ENCODE peak calls at places on chromosomes 16 and 17, in nine cellular contexts. One of them, this sample, is unnamed.

GRCh38 chr17:63354251-63354650 is 91.9 kb downstream of the CYB561 start:
- DNase-seq in stomach: no peak
- DNase-seq in pancreas: no peak
- DNase-seq in mesendoderm: no peak
- DNase-seq in heart right ventricle: no peak
- DNase-seq in aorta: no peak
- DNase-seq in HAP-1: no peak
- DNase-seq in CD8-positive, alpha-beta memory T cell: no peak
- DNase-seq in HepG2: no peak
- DNase-seq in this sample: no peak

GRCh38 chr16:69057400-69058378 is 47.8 kb upstream of the HAS3 start:
- DNase-seq in HepG2: no peak
- DNase-seq in heart right ventricle: no peak
- DNase-seq in aorta: no peak
- DNase-seq in CD8-positive, alpha-beta memory T cell: no peak
- DNase-seq in stomach: no peak
- DNase-seq in mesendoderm: no peak
- DNase-seq in HAP-1: no peak
- DNase-seq in pancreas: peak; percentile 39
- DNase-seq in this sample: no peak

GRCh38 chr17:78495634-78496033 is 81.6 kb downstream of the DNAH17 start:
- DNase-seq in aorta: peak; percentile 33
- DNase-seq in pancreas: peak; percentile 21
- DNase-seq in stomach: no peak
- DNase-seq in mesendoderm: no peak
- DNase-seq in CD8-positive, alpha-beta memory T cell: no peak
- DNase-seq in heart right ventricle: no peak
- DNase-seq in HepG2: no peak
- DNase-seq in HAP-1: no peak
- DNase-seq in this sample: no peak

GRCh38 chr16:1961651-1962067 is 2.3 kb downstream of the NDUFB10 start:
- DNase-seq in HAP-1: peak; percentile 60
- DNase-seq in CD8-positive, alpha-beta memory T cell: no peak
- DNase-seq in mesendoderm: peak; percentile 63
- DNase-seq in aorta: no peak
- DNase-seq in heart right ventricle: no peak
- DNase-seq in pancreas: no peak
- DNase-seq in HepG2: peak; percentile 49
- DNase-seq in stomach: no peak
- DNase-seq in this sample: no peak

GRCh38 chr17:21127508-21128077 is 829 bp downstream of the DHRS7B start:
- DNase-seq in heart right ventricle: no peak
- DNase-seq in aorta: no peak
- DNase-seq in mesendoderm: no peak
- DNase-seq in pancreas: no peak
- DNase-seq in stomach: no peak
- DNase-seq in HepG2: no peak
- DNase-seq in CD8-positive, alpha-beta memory T cell: no peak
- DNase-seq in HAP-1: no peak
- DNase-seq in this sample: no peak

GRCh38 chr17:59420901-59421300 is 89.4 kb downstream of the YPEL2 start:
- DNase-seq in aorta: no peak
- DNase-seq in HepG2: peak; percentile 80
- DNase-seq in HAP-1: no peak
- DNase-seq in CD8-positive, alpha-beta memory T cell: no peak
- DNase-seq in mesendoderm: no peak
- DNase-seq in heart right ventricle: no peak
- DNase-seq in pancreas: no peak
- DNase-seq in stomach: no peak
- DNase-seq in this sample: no peak

GRCh38 chr17:55067697-55068439 is 99.3 kb downstream of the STXBP4 start:
- DNase-seq in stomach: no peak
- DNase-seq in pancreas: no peak
- DNase-seq in mesendoderm: peak; percentile 4
- DNase-seq in CD8-positive, alpha-beta memory T cell: no peak
- DNase-seq in HAP-1: no peak
- DNase-seq in HepG2: peak; percentile 9
- DNase-seq in heart right ventricle: no peak
- DNase-seq in aorta: no peak
- DNase-seq in this sample: no peak

GRCh38 chr17:56125830-56126819 is 27.1 kb upstream of the ANKFN1 start:
- DNase-seq in aorta: no peak
- DNase-seq in HAP-1: peak; percentile 17
- DNase-seq in mesendoderm: peak; percentile 74
- DNase-seq in pancreas: no peak
- DNase-seq in HepG2: peak; percentile 27
- DNase-seq in heart right ventricle: no peak
- DNase-seq in stomach: no peak
- DNase-seq in CD8-positive, alpha-beta memory T cell: no peak
- DNase-seq in this sample: peak; percentile 31

GRCh38 chr17:61420745-61421398 is 21.2 kb downstream of the TBX2 start:
- DNase-seq in HepG2: no peak
- DNase-seq in heart right ventricle: no peak
- DNase-seq in HAP-1: no peak
- DNase-seq in CD8-positive, alpha-beta memory T cell: no peak
- DNase-seq in mesendoderm: no peak
- DNase-seq in aorta: no peak
- DNase-seq in pancreas: no peak
- DNase-seq in stomach: no peak
- DNase-seq in this sample: no peak

GRCh38 chr16:19316846-19317245 is 31.3 kb downstream of the CLEC19A start:
- DNase-seq in mesendoderm: no peak
- DNase-seq in heart right ventricle: no peak
- DNase-seq in pancreas: no peak
- DNase-seq in HAP-1: no peak
- DNase-seq in aorta: no peak
- DNase-seq in stomach: no peak
- DNase-seq in CD8-positive, alpha-beta memory T cell: no peak
- DNase-seq in HepG2: no peak
- DNase-seq in this sample: peak; percentile 20

GRCh38 chr16:85752511-85753420 is 1.9 kb upstream of the C16orf74 start:
- DNase-seq in CD8-positive, alpha-beta memory T cell: no peak
- DNase-seq in mesendoderm: peak; percentile 73
- DNase-seq in pancreas: peak; percentile 75
- DNase-seq in HepG2: peak; percentile 49
- DNase-seq in HAP-1: peak; percentile 27
- DNase-seq in heart right ventricle: peak; percentile 23
- DNase-seq in aorta: no peak
- DNase-seq in stomach: peak; percentile 81
- DNase-seq in this sample: no peak

GRCh38 chr17:39611441-39612112 is 3.9 kb upstream of the NEUROD2 start:
- DNase-seq in heart right ventricle: no peak
- DNase-seq in stomach: no peak
- DNase-seq in CD8-positive, alpha-beta memory T cell: no peak
- DNase-seq in HepG2: no peak
- DNase-seq in mesendoderm: no peak
- DNase-seq in pancreas: no peak
- DNase-seq in HAP-1: no peak
- DNase-seq in aorta: no peak
- DNase-seq in this sample: no peak

GRCh38 chr16:88499836-88500251 is 46.8 kb downstream of the ZFPM1 start:
- DNase-seq in stomach: peak; percentile 66
- DNase-seq in HepG2: no peak
- DNase-seq in heart right ventricle: no peak
- DNase-seq in pancreas: no peak
- DNase-seq in mesendoderm: no peak
- DNase-seq in CD8-positive, alpha-beta memory T cell: no peak
- DNase-seq in HAP-1: no peak
- DNase-seq in aorta: no peak
- DNase-seq in this sample: no peak
- H3K4me1 ChIP-seq in stomach: peaks cover 74% of the 10 kb centered on the region
- H3K4me1 ChIP-seq in HepG2: peaks cover 42% of the 10 kb centered on the region
- H3K4me1 ChIP-seq in heart right ventricle: peaks cover 17% of the 10 kb centered on the region
- H3K4me1 ChIP-seq in pancreas: peaks cover 46% of the 10 kb centered on the region
- H3K4me1 ChIP-seq in mesendoderm: peaks cover 2% of the 10 kb centered on the region
- H3K4me1 ChIP-seq in CD8-positive, alpha-beta memory T cell: peaks cover 6% of the 10 kb centered on the region
- H3K4me1 ChIP-seq in HAP-1: no peaks in the 10 kb centered on the region
- H3K4me1 ChIP-seq in aorta: no peaks in the 10 kb centered on the region
- H3K4me1 ChIP-seq in this sample: no peaks in the 10 kb centered on the region

DNA sequence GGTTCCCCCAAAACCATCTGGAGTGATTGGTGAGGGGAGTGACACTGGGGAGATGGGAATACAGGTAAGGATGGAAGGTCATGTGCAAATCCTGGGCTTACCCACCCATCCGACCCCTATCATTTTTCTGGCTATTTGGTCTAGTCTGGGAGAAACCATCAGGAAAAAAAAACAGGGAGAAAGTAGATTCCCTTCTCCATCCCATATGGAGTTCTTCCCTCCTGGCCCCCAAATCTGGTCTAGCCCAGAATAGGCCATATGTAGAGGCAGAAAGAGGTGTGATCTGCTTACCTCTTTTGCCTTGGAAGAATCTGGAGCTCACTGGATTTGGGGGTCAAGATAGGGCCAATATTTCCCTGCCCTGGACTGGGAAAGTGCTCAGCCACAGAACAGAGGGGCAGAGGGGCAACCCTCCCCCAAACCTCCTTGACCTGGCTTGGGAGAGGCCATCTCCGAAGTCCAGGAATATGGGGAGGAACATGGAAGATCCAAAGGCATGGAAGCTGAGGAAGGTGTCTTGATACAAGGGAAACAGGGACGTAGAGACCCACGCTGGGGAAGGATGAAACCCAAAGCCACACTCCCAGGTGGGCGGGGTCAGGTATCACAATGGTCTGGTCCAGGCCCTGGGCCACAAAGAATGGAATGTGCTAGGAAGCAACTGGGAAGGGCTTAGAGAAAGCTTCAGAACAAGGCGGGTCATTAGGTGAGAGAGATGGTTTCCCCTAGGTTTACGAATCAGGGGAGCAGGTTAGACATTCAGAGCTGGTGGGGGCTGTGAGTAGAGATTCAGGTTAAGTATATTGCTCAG is 16.2 kb downstream of the CHRNB1 start:
- DNase-seq in heart right ventricle: no peak
- DNase-seq in aorta: no peak
- DNase-seq in stomach: no peak
- DNase-seq in pancreas: no peak
- DNase-seq in HAP-1: no peak
- DNase-seq in CD8-positive, alpha-beta memory T cell: no peak
- DNase-seq in mesendoderm: peak; percentile 65
- DNase-seq in HepG2: no peak
- DNase-seq in this sample: no peak
- H3K4me1 ChIP-seq in heart right ventricle: peaks cover 4% of the 10 kb centered on the region
- H3K4me1 ChIP-seq in aorta: no peaks in the 10 kb centered on the region
- H3K4me1 ChIP-seq in stomach: peaks cover 13% of the 10 kb centered on the region
- H3K4me1 ChIP-seq in pancreas: no peaks in the 10 kb centered on the region
- H3K4me1 ChIP-seq in HAP-1: no peaks in the 10 kb centered on the region
- H3K4me1 ChIP-seq in CD8-positive, alpha-beta memory T cell: peaks cover 6% of the 10 kb centered on the region
- H3K4me1 ChIP-seq in mesendoderm: no peaks in the 10 kb centered on the region
- H3K4me1 ChIP-seq in HepG2: no peaks in the 10 kb centered on the region
- H3K4me1 ChIP-seq in this sample: peaks cover 3% of the 10 kb centered on the region

GRCh38 chr17:28944862-28945741 is 6.2 kb downstream of the PHF12 start:
- DNase-seq in stomach: no peak
- DNase-seq in aorta: no peak
- DNase-seq in pancreas: no peak
- DNase-seq in HepG2: no peak
- DNase-seq in mesendoderm: no peak
- DNase-seq in HAP-1: no peak
- DNase-seq in CD8-positive, alpha-beta memory T cell: no peak
- DNase-seq in heart right ventricle: no peak
- DNase-seq in this sample: no peak
- H3K4me1 ChIP-seq in stomach: peaks cover 68% of the 10 kb centered on the region
- H3K4me1 ChIP-seq in aorta: peaks cover 2% of the 10 kb centered on the region
- H3K4me1 ChIP-seq in pancreas: peaks cover 9% of the 10 kb centered on the region
- H3K4me1 ChIP-seq in HepG2: peaks cover 44% of the 10 kb centered on the region
- H3K4me1 ChIP-seq in mesendoderm: peaks cover 2% of the 10 kb centered on the region
- H3K4me1 ChIP-seq in HAP-1: peaks cover 11% of the 10 kb centered on the region
- H3K4me1 ChIP-seq in CD8-positive, alpha-beta memory T cell: peaks cover 77% of the 10 kb centered on the region
- H3K4me1 ChIP-seq in heart right ventricle: peaks cover 63% of the 10 kb centered on the region
- H3K4me1 ChIP-seq in this sample: no peaks in the 10 kb centered on the region

GRCh38 chr17:73248532-73248931 is 13.1 kb downstream of the CPSF4L start:
- DNase-seq in HAP-1: no peak
- DNase-seq in HepG2: no peak
- DNase-seq in mesendoderm: no peak
- DNase-seq in aorta: no peak
- DNase-seq in heart right ventricle: no peak
- DNase-seq in CD8-positive, alpha-beta memory T cell: no peak
- DNase-seq in stomach: no peak
- DNase-seq in pancreas: no peak
- DNase-seq in this sample: no peak
- H3K4me1 ChIP-seq in HAP-1: no peaks in the 10 kb centered on the region
- H3K4me1 ChIP-seq in HepG2: peaks cover 11% of the 10 kb centered on the region
- H3K4me1 ChIP-seq in mesendoderm: no peaks in the 10 kb centered on the region
- H3K4me1 ChIP-seq in aorta: no peaks in the 10 kb centered on the region
- H3K4me1 ChIP-seq in heart right ventricle: no peaks in the 10 kb centered on the region
- H3K4me1 ChIP-seq in CD8-positive, alpha-beta memory T cell: no peaks in the 10 kb centered on the region
- H3K4me1 ChIP-seq in stomach: no peaks in the 10 kb centered on the region
- H3K4me1 ChIP-seq in pancreas: no peaks in the 10 kb centered on the region
- H3K4me1 ChIP-seq in this sample: peaks cover under 1% of the 10 kb centered on the region

DNA sequence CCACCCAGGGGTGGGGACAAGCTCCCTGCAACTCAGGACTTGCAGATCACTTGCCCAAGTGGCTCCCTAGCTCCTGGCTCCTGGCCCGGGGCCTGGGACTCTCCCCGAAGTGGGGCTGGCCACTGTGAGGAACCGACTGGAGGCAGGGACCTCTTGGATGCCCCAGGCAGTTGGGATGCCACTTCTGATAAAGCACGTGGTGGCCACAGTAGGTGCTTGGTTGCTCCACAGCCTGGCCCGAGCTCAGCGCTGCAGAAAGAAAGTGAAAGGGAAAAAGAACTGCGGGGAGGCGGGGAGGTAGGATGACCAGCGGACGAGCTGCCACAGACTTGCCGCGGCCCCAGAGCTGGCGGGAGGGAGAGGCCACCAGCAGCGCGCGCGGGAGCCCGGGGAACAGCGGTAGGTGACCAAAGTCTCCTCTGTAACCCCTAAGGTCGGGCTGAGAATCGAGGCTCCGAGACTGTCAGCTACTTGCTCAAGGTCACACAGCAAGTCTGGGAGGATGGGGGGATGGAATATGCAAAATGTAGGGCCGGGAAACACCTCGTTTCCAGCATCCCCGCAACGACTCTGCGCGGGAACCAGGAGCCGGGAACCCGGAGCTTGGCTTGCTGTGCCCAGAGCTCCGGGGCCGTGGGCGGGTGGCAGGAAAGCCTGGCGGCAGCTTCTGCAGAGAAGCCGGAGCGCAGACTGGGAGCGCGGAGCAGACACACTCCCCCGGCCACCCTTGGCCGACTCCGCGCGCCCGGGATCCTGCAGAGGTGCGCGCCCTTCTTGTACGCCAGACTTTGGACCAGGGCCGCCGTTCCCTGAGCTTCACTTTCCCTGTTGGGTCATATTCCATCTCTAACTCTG is 1.9 kb downstream of the CIITA start:
- DNase-seq in CD8-positive, alpha-beta memory T cell: no peak
- DNase-seq in pancreas: peak; percentile 75
- DNase-seq in stomach: peak; percentile 75
- DNase-seq in mesendoderm: no peak
- DNase-seq in aorta: peak; percentile 75
- DNase-seq in heart right ventricle: no peak
- DNase-seq in HAP-1: no peak
- DNase-seq in HepG2: no peak
- DNase-seq in this sample: no peak
- H3K4me1 ChIP-seq in CD8-positive, alpha-beta memory T cell: peaks cover 37% of the 10 kb centered on the region
- H3K4me1 ChIP-seq in pancreas: no peaks in the 10 kb centered on the region
- H3K4me1 ChIP-seq in stomach: peaks cover 43% of the 10 kb centered on the region
- H3K4me1 ChIP-seq in mesendoderm: no peaks in the 10 kb centered on the region
- H3K4me1 ChIP-seq in aorta: no peaks in the 10 kb centered on the region
- H3K4me1 ChIP-seq in heart right ventricle: peaks cover 12% of the 10 kb centered on the region
- H3K4me1 ChIP-seq in HAP-1: no peaks in the 10 kb centered on the region
- H3K4me1 ChIP-seq in HepG2: no peaks in the 10 kb centered on the region
- H3K4me1 ChIP-seq in this sample: peaks cover 2% of the 10 kb centered on the region

GRCh38 chr16:29986931-29987330 is 8.5 kb downstream of the HIRIP3 start:
- DNase-seq in stomach: no peak
- DNase-seq in heart right ventricle: no peak
- DNase-seq in aorta: no peak
- DNase-seq in HepG2: no peak
- DNase-seq in HAP-1: no peak
- DNase-seq in mesendoderm: no peak
- DNase-seq in pancreas: no peak
- DNase-seq in CD8-positive, alpha-beta memory T cell: no peak
- DNase-seq in this sample: no peak
- H3K4me1 ChIP-seq in stomach: no peaks in the 10 kb centered on the region
- H3K4me1 ChIP-seq in heart right ventricle: no peaks in the 10 kb centered on the region
- H3K4me1 ChIP-seq in aorta: no peaks in the 10 kb centered on the region
- H3K4me1 ChIP-seq in HepG2: no peaks in the 10 kb centered on the region
- H3K4me1 ChIP-seq in HAP-1: no peaks in the 10 kb centered on the region
- H3K4me1 ChIP-seq in mesendoderm: no peaks in the 10 kb centered on the region
- H3K4me1 ChIP-seq in pancreas: no peaks in the 10 kb centered on the region
- H3K4me1 ChIP-seq in CD8-positive, alpha-beta memory T cell: no peaks in the 10 kb centered on the region
- H3K4me1 ChIP-seq in this sample: no peaks in the 10 kb centered on the region

This sample was measured in iPS DF 6.9.